ENCODE peak calls at places on chromosomes 1 and 21, in four cellular contexts. One of them, this sample, is unnamed.

GRCh38 chr1:244409648-244410164 is 42.0 kb downstream of the ADSS2 start:
- DNase-seq in GM12878: peak; percentile 55
- DNase-seq in K562: no peak
- DNase-seq in HL-60: no peak
- DNase-seq in this sample: no peak

GRCh38 chr1:32426489-32427255 is 32.4 kb upstream of the BSDC1 start:
- DNase-seq in GM12878: no peak
- DNase-seq in HL-60: no peak
- DNase-seq in K562: no peak
- DNase-seq in this sample: no peak

GRCh38 chr1:230785643-230786405 is 38.6 kb downstream of the CAPN9 start:
- DNase-seq in K562: no peak
- DNase-seq in HL-60: no peak
- DNase-seq in GM12878: no peak
- DNase-seq in this sample: no peak

GRCh38 chr1:2271841-2272655 is 43.9 kb downstream of the SKI start:
- DNase-seq in K562: peak; percentile 60
- DNase-seq in GM12878: no peak
- DNase-seq in HL-60: no peak
- DNase-seq in this sample: no peak

GRCh38 chr1:246077476-246077875 is 429.6 kb downstream of the SMYD3 start:
- DNase-seq in GM12878: no peak
- DNase-seq in K562: no peak
- DNase-seq in HL-60: no peak
- DNase-seq in this sample: no peak

GRCh38 chr21:41651396-41651795 is 115.5 kb downstream of the RIPK4 start:
- DNase-seq in K562: no peak
- DNase-seq in HL-60: no peak
- DNase-seq in GM12878: no peak
- DNase-seq in this sample: no peak

GRCh38 chr1:244049142-244049968 is 1.7 kb upstream of the ZBTB18 start:
- DNase-seq in HL-60: no peak
- DNase-seq in K562: peak; percentile 28
- DNase-seq in GM12878: no peak
- DNase-seq in this sample: peak; percentile 31

GRCh38 chr1:159892944-159893343 is 7.0 kb downstream of the CFAP45 start:
- DNase-seq in K562: no peak
- DNase-seq in GM12878: no peak
- DNase-seq in HL-60: no peak
- DNase-seq in this sample: no peak

GRCh38 chr1:225462714-225463574 is 35.1 kb upstream of the LBR start:
- DNase-seq in GM12878: no peak
- DNase-seq in K562: no peak
- DNase-seq in HL-60: no peak
- DNase-seq in this sample: no peak

GRCh38 chr21:16570856-16571255 is 841.1 kb downstream of the USP25 start:
- DNase-seq in K562: no peak
- DNase-seq in GM12878: no peak
- DNase-seq in HL-60: no peak
- DNase-seq in this sample: no peak

GRCh38 chr21:46161800-46162592 is 6.6 kb upstream of the FTCD start:
- DNase-seq in HL-60: no peak
- DNase-seq in GM12878: no peak
- DNase-seq in K562: no peak
- DNase-seq in this sample: no peak

GRCh38 chr1:27163093-27163492 is 8.2 kb upstream of the SLC9A1 start:
- DNase-seq in HL-60: no peak
- DNase-seq in GM12878: no peak
- DNase-seq in K562: no peak
- DNase-seq in this sample: no peak

GRCh38 chr1:109823543-109824348 is 60.0 kb upstream of the EPS8L3 start:
- DNase-seq in GM12878: no peak
- DNase-seq in K562: peak; percentile 95
- DNase-seq in HL-60: no peak
- DNase-seq in this sample: no peak

DNA sequence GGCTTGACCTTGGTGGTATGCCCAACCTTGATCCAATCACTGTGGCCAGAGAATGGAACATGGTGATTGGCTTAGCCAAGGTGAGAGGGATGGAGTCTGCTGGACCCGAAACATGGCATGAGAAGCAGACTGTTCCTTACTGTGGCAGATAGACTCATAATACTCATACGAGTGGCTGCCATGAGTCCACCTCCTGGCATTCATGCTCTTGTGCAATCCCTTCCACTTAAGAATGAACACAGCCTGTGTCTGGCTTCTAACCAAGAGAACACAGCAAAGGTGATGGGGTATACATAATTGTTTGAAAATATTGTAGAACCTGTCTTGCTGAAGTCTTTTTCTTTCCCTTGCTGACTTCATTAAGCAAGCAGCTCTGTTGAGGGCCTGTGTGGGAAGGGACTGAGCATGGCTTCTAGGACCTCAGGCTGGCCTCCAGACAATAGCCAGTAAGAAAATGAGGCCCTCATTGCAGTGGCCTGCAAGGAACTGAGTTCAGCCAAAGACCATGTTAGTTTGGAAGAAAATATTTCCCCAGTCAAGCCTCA is 85.9 kb downstream of the ZNF281 start:
- DNase-seq in HL-60: no peak
- DNase-seq in GM12878: no peak
- DNase-seq in K562: no peak
- DNase-seq in this sample: no peak
- TF ChIP-seq SPI1 in HL-60: no peak
- TF ChIP-seq SPI1 in GM12878: no peak
- TF ChIP-seq SPI1 in K562: no peak
- TF ChIP-seq SPI1 in this sample: no peak

DNA sequence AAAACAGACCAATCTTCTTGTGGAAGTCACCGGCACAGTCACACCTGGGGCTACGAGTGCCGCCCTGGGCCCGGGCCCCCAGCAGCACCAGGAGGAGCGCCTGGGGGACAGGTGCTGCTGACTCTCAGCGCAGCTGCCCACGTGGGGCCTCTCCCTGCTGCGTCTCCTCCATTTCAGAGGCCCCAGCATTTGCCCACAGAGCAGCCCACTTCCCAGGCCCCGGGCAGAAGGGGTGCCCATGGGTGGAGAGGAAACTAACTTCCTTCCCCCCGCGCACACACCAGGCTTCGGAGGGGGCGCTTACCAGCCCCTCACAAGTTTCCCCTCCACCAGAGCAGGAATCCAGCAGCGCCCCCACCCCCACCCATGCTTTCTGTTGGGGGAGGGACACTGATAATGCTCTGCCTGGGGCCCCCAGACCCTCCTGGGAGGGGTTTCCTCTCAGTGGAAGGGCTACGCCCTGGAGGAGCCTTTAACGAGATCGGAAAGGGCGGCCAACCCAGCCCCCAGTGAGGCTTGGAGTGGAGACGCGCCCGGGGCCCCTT is 440 bp downstream of the TNFRSF25 start:
- DNase-seq in K562: no peak
- DNase-seq in GM12878: no peak
- DNase-seq in HL-60: no peak
- DNase-seq in this sample: no peak
- TF ChIP-seq SPI1 in K562: no peak
- TF ChIP-seq SPI1 in GM12878: no peak
- TF ChIP-seq SPI1 in HL-60: no peak
- TF ChIP-seq SPI1 in this sample: no peak

GRCh38 chr1:51788938-51789337 is 89.6 kb downstream of the NRDC start:
- DNase-seq in K562: no peak
- DNase-seq in HL-60: no peak
- DNase-seq in GM12878: no peak
- DNase-seq in this sample: no peak

GRCh38 chr1:51790385-51790784 is 88.1 kb downstream of the NRDC start:
- DNase-seq in HL-60: no peak
- DNase-seq in GM12878: no peak
- DNase-seq in K562: no peak
- DNase-seq in this sample: no peak

GRCh38 chr1:51789342-51789741 is 89.2 kb downstream of the NRDC start:
- DNase-seq in GM12878: no peak
- DNase-seq in K562: no peak
- DNase-seq in HL-60: no peak
- DNase-seq in this sample: no peak

GRCh38 chr1:51780927-51781326 is 97.6 kb downstream of the NRDC start:
- DNase-seq in HL-60: no peak
- DNase-seq in GM12878: no peak
- DNase-seq in K562: no peak
- DNase-seq in this sample: no peak

DNA sequence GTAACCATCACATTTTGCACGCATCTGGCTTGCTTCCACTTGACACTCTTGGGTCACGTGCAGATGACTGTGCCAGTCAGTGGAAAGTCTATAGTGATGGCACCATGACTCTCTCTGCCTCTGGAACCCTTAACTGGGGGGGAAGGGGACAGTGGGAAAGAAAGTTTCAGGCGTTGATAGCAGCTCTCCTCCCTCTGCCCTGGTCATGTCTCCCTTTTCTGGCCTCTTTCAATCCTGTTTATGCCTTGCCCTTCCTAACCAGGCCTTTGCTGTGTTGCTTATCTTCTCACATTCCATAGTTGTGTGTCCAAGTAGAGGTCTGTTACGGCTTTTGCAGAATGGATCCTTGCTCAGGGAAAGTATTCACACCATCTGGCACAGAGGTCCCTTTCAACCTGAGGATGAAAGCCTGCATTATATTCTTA is 93.5 kb downstream of the NRDC start:
- DNase-seq in HL-60: no peak
- DNase-seq in K562: no peak
- DNase-seq in GM12878: no peak
- DNase-seq in this sample: no peak
- TF ChIP-seq SPI1 in HL-60: no peak
- TF ChIP-seq SPI1 in K562: no peak
- TF ChIP-seq SPI1 in GM12878: no peak
- TF ChIP-seq SPI1 in this sample: no peak

DNA sequence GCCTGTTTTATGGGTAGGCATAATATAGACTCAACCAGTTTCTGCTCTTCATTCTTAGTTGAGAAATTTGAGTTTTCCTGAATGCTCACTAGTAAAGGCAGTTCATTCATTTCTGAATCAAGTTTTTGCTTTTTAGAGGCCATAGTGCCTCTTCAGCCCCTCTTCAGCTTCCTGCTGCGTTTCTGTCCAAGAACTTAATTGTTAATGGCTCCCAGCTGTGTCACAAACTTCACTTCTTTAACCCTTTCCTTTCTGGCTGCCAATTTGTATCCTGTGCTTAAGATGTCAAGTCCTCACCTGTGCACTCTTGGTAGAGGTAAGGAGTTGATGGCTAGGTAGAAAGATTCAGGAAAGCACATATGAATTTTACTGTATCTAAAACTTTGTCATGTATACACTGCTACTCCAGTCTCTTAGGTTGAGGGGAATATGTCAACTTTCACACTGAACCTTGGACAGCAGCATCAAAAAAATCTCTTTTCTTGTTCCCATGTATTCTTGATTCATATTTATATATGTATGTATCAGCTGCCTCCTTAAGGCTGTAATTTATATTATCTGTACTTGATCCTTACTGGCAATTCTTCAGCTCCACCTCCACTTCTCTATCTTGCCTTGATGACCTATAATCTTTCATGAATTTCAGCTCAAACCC is 612.7 kb downstream of the LMO4 start:
- DNase-seq in HL-60: no peak
- DNase-seq in GM12878: no peak
- DNase-seq in K562: no peak
- DNase-seq in this sample: no peak
- TF ChIP-seq SPI1 in HL-60: no peak
- TF ChIP-seq SPI1 in GM12878: no peak
- TF ChIP-seq SPI1 in K562: no peak
- TF ChIP-seq SPI1 in this sample: no peak

GRCh38 chr1:193402977-193403376 is 216.6 kb upstream of the B3GALT2 start:
- DNase-seq in GM12878: no peak
- DNase-seq in K562: no peak
- DNase-seq in HL-60: no peak
- DNase-seq in this sample: no peak

GRCh38 chr1:193404236-193404635 is 217.8 kb upstream of the B3GALT2 start:
- DNase-seq in GM12878: no peak
- DNase-seq in K562: no peak
- DNase-seq in HL-60: no peak
- DNase-seq in this sample: no peak

GRCh38 chr1:193402032-193402431 is 215.6 kb upstream of the B3GALT2 start:
- DNase-seq in K562: no peak
- DNase-seq in HL-60: no peak
- DNase-seq in GM12878: no peak
- DNase-seq in this sample: no peak

GRCh38 chr1:193408782-193409293 is 222.4 kb upstream of the B3GALT2 start:
- DNase-seq in K562: peak; percentile 31
- DNase-seq in GM12878: no peak
- DNase-seq in HL-60: no peak
- DNase-seq in this sample: no peak

DNA sequence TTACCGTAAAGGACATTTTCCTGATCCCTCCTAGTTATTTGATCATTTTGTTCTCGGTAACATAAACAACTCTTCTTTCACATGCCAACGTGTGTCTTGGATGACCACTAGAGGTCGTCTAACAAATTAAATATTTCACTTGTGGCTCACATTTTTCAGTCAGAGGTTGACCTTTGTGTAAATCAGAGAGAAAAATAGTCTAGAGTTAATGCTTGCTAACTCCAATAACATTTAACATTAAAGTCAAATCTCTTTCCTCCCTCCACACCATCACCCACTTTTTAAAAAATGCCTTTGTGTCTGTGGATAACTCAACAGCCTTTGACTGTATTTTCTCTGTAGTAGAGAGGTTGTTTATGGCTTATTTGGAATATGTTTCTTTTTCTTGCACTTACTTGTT is 220.5 kb upstream of the B3GALT2 start:
- DNase-seq in HL-60: no peak
- DNase-seq in K562: peak; percentile 41
- DNase-seq in GM12878: no peak
- DNase-seq in this sample: no peak
- TF ChIP-seq SPI1 in HL-60: no peak
- TF ChIP-seq SPI1 in K562: no peak
- TF ChIP-seq SPI1 in GM12878: no peak
- TF ChIP-seq SPI1 in this sample: no peak

GRCh38 chr1:108079550-108079949 is 114.6 kb upstream of the VAV3 start:
- DNase-seq in K562: peak; percentile 93
- DNase-seq in HL-60: no peak
- DNase-seq in GM12878: no peak
- DNase-seq in this sample: no peak
- TF ChIP-seq SPI1 in K562: peak; percentile 22
- TF ChIP-seq SPI1 in HL-60: no peak
- TF ChIP-seq SPI1 in GM12878: no peak
- TF ChIP-seq SPI1 in this sample: no peak

DNA sequence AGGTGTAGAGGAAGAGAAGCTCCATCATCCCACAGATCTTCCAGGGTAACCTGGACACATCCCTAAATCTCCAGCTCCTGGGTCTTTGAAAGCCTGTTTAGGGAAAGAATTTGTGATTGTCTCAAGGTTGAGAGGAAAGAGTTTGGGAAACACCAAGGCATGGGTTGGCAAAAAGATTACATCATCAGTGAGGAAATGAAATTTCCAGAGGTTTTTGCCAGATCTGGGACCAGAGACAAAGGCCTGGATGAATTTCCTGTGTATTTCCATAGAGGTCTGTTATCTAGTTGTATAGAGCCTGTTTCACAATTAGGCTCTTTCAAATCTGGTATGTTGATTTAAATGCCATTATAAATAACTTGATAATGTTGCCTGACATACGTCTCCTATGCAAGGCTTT is 82.3 kb downstream of the GPR89B start:
- DNase-seq in K562: no peak
- DNase-seq in HL-60: no peak
- DNase-seq in GM12878: no peak
- DNase-seq in this sample: no peak
- TF ChIP-seq SPI1 in K562: no peak
- TF ChIP-seq SPI1 in HL-60: no peak
- TF ChIP-seq SPI1 in GM12878: no peak
- TF ChIP-seq SPI1 in this sample: no peak

GRCh38 chr1:201970334-201971159 is 11.9 kb upstream of the RNPEP start:
- DNase-seq in GM12878: no peak
- DNase-seq in K562: no peak
- DNase-seq in HL-60: no peak
- DNase-seq in this sample: no peak
- TF ChIP-seq SPI1 in GM12878: no peak
- TF ChIP-seq SPI1 in K562: no peak
- TF ChIP-seq SPI1 in HL-60: no peak
- TF ChIP-seq SPI1 in this sample: no peak